ENCODE peak calls at places on chromosome 17, in five cellular contexts. One of them, this sample, is unnamed.

GRCh38 chr17:57868007-57868774 is 18.3 kb upstream of the MRPS23 start:
- DNase-seq in thoracic aorta: peak; percentile 69
- DNase-seq in neural progenitor cell: peak; percentile 84
- DNase-seq in PC-3: peak; percentile 93
- DNase-seq in GM12865: peak; percentile 83
- DNase-seq in this sample: peak; percentile 86

GRCh38 chr17:16250635-16251034 is 33.6 kb downstream of the PIGL start:
- DNase-seq in thoracic aorta: no peak
- DNase-seq in neural progenitor cell: no peak
- DNase-seq in PC-3: no peak
- DNase-seq in GM12865: no peak
- DNase-seq in this sample: no peak

GRCh38 chr17:34997355-34997862 is 17.1 kb downstream of the LIG3 start:
- DNase-seq in thoracic aorta: no peak
- DNase-seq in neural progenitor cell: no peak
- DNase-seq in PC-3: peak; percentile 12
- DNase-seq in GM12865: no peak
- DNase-seq in this sample: no peak

GRCh38 chr17:2084766-2085647 is 30.1 kb downstream of the HIC1 start:
- DNase-seq in thoracic aorta: no peak
- DNase-seq in neural progenitor cell: no peak
- DNase-seq in PC-3: peak; percentile 53
- DNase-seq in GM12865: no peak
- DNase-seq in this sample: no peak

GRCh38 chr17:1967092-1967662 is 58.0 kb downstream of the RTN4RL1 start:
- DNase-seq in thoracic aorta: no peak
- DNase-seq in neural progenitor cell: peak; percentile 25
- DNase-seq in PC-3: no peak
- DNase-seq in GM12865: no peak
- DNase-seq in this sample: no peak

GRCh38 chr17:3983945-3984484 is 19.8 kb upstream of the ATP2A3 start:
- DNase-seq in thoracic aorta: no peak
- DNase-seq in neural progenitor cell: no peak
- DNase-seq in PC-3: no peak
- DNase-seq in GM12865: peak; percentile 38
- DNase-seq in this sample: no peak

GRCh38 chr17:15941781-15942180 is 3.1 kb upstream of the ADORA2B start:
- DNase-seq in thoracic aorta: no peak
- DNase-seq in neural progenitor cell: no peak
- DNase-seq in PC-3: peak; percentile 84
- DNase-seq in GM12865: no peak
- DNase-seq in this sample: no peak

GRCh38 chr17:33057564-33057963 is 65.9 kb downstream of the SPACA3 start:
- DNase-seq in thoracic aorta: no peak
- DNase-seq in neural progenitor cell: no peak
- DNase-seq in PC-3: no peak
- DNase-seq in GM12865: no peak
- DNase-seq in this sample: no peak

GRCh38 chr17:41717408-41718286 is 5.5 kb downstream of the GAST start:
- DNase-seq in thoracic aorta: no peak
- DNase-seq in neural progenitor cell: no peak
- DNase-seq in PC-3: peak; percentile 57
- DNase-seq in GM12865: no peak
- DNase-seq in this sample: no peak

GRCh38 chr17:63358111-63358839 is 87.8 kb downstream of the CYB561 start:
- DNase-seq in thoracic aorta: no peak
- DNase-seq in neural progenitor cell: no peak
- DNase-seq in PC-3: no peak
- DNase-seq in GM12865: no peak
- DNase-seq in this sample: no peak

GRCh38 chr17:55056530-55056929 is 88.0 kb downstream of the STXBP4 start:
- DNase-seq in thoracic aorta: no peak
- DNase-seq in neural progenitor cell: no peak
- DNase-seq in PC-3: peak; percentile 91
- DNase-seq in GM12865: no peak
- DNase-seq in this sample: no peak

GRCh38 chr17:251531-251930 is 70.1 kb upstream of the DOC2B start:
- DNase-seq in thoracic aorta: no peak
- DNase-seq in neural progenitor cell: no peak
- DNase-seq in PC-3: no peak
- DNase-seq in GM12865: no peak
- DNase-seq in this sample: no peak

GRCh38 chr17:58312021-58312630 is 16.5 kb downstream of the TSPOAP1 start:
- DNase-seq in thoracic aorta: no peak
- DNase-seq in neural progenitor cell: no peak
- DNase-seq in PC-3: no peak
- DNase-seq in GM12865: no peak
- DNase-seq in this sample: no peak

GRCh38 chr17:76353004-76353598 is 615 bp downstream of the PRPSAP1 start:
- DNase-seq in thoracic aorta: no peak
- DNase-seq in neural progenitor cell: peak; percentile 63
- DNase-seq in PC-3: no peak
- DNase-seq in GM12865: peak; percentile 18
- DNase-seq in this sample: peak; percentile 67

GRCh38 chr17:29760771-29761682 is 138.3 kb upstream of the CORO6 start:
- DNase-seq in thoracic aorta: peak; percentile 67
- DNase-seq in neural progenitor cell: peak; percentile 85
- DNase-seq in PC-3: peak; percentile 87
- DNase-seq in GM12865: peak; percentile 96
- DNase-seq in this sample: peak; percentile 96

GRCh38 chr17:29757788-29758187 is 135.1 kb upstream of the CORO6 start:
- DNase-seq in thoracic aorta: no peak
- DNase-seq in neural progenitor cell: no peak
- DNase-seq in PC-3: no peak
- DNase-seq in GM12865: peak; percentile 71
- DNase-seq in this sample: no peak

GRCh38 chr17:29758255-29758654 is 135.5 kb upstream of the CORO6 start:
- DNase-seq in thoracic aorta: no peak
- DNase-seq in neural progenitor cell: no peak
- DNase-seq in PC-3: no peak
- DNase-seq in GM12865: peak; percentile 15
- DNase-seq in this sample: no peak

GRCh38 chr17:29763273-29763672 is 140.6 kb upstream of the CORO6 start:
- DNase-seq in thoracic aorta: no peak
- DNase-seq in neural progenitor cell: no peak
- DNase-seq in PC-3: no peak
- DNase-seq in GM12865: no peak
- DNase-seq in this sample: no peak

DNA sequence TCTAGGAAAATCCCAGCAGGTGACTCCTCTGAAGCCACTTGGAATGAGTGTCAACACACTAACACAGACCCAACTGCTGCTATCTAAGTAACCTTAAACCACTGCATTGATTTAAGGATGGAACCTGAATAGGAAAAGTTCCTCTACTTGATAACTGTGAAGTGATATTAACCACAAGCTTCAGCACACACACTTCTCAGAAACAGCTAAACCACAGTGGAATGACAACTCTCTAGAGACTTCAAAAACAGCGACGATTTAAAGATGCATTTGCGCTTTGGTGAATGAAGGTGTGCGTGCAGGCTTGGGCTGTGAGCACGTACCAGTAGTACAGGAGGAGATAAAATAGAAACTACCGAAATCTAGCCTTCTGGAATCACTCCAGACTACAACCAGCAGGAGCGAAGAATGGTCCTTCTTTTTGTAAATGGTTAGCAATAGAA is 137.6 kb upstream of the CORO6 start:
- DNase-seq in thoracic aorta: no peak
- DNase-seq in neural progenitor cell: peak; percentile 40
- DNase-seq in PC-3: peak; percentile 2
- DNase-seq in GM12865: peak; percentile 87
- DNase-seq in this sample: peak; percentile 52
- TF ChIP-seq CTCF in thoracic aorta: no peak
- TF ChIP-seq CTCF in neural progenitor cell: no peak
- TF ChIP-seq CTCF in PC-3: no peak
- TF ChIP-seq CTCF in GM12865: no peak
- TF ChIP-seq CTCF in this sample: no peak

DNA sequence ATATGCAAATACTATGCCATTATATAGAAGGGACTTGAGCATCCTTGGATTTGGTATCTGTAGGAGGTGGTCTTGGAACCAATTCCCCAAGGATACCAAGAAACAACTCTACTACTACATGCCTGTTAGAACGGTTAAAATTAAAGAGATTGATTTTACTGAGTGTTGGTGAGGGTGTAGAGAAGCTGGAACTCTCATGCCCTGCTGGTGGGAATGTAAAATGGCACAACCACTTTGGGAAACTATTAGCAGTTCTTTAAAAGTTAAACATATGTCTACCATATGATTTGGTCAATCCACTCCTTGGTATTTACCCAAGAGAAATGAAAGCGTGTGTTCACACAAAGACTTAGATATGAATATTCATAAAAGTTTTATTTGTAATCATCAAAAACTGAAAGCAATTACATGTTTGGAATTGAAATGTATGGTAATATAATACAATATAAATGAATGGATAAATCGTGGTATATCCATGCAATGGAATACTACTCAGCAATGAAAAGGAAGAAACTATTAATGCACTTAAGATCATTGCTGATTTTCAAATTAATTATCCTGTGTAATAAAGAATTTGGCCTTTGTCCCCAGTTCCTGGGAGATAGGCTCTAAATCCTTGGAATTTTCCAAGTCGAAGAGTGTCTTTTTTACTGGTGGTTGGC is 7.8 kb downstream of the MFSD6L start:
- DNase-seq in thoracic aorta: no peak
- DNase-seq in neural progenitor cell: no peak
- DNase-seq in PC-3: no peak
- DNase-seq in GM12865: no peak
- DNase-seq in this sample: no peak
- TF ChIP-seq CTCF in thoracic aorta: no peak
- TF ChIP-seq CTCF in neural progenitor cell: peak; percentile 35
- TF ChIP-seq CTCF in PC-3: peak; percentile 37
- TF ChIP-seq CTCF in GM12865: no peak
- TF ChIP-seq CTCF in this sample: no peak

GRCh38 chr17:81129289-81129688 is 36.0 kb upstream of the PVALEF start:
- DNase-seq in thoracic aorta: no peak
- DNase-seq in neural progenitor cell: peak; percentile 50
- DNase-seq in PC-3: no peak
- DNase-seq in GM12865: no peak
- DNase-seq in this sample: no peak
- TF ChIP-seq CTCF in thoracic aorta: no peak
- TF ChIP-seq CTCF in neural progenitor cell: peak; percentile 45
- TF ChIP-seq CTCF in PC-3: peak; percentile 35
- TF ChIP-seq CTCF in GM12865: no peak
- TF ChIP-seq CTCF in this sample: no peak

DNA sequence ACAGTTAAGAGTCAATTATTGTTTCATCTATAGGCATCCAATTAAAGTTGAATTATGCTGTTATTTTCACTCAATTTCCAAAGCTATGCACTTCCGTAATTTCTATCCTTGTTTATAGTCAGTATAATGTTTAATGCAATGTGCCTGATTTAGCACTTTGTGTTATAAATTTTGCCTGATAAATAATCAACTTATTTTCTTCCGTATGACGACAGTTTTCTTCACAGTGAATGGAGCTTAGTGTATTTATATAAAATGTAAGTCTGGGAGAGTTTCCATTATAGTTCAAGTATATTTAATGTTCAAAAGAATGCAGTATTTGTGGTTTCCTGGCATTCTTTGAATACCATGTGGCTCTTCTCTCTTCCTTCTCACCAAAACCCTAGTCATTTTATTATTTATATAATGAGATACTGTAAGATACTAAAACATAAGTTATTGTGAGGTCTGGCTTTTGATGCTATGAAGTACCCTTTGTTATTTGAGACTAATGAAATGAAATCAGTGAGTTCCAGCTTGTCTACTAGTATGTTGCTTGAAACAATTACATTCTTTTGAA is 240.6 kb downstream of the PRKCA start:
- DNase-seq in thoracic aorta: no peak
- DNase-seq in neural progenitor cell: no peak
- DNase-seq in PC-3: peak; percentile 85
- DNase-seq in GM12865: no peak
- DNase-seq in this sample: no peak
- TF ChIP-seq CTCF in thoracic aorta: no peak
- TF ChIP-seq CTCF in neural progenitor cell: no peak
- TF ChIP-seq CTCF in PC-3: no peak
- TF ChIP-seq CTCF in GM12865: no peak
- TF ChIP-seq CTCF in this sample: no peak

GRCh38 chr17:51850206-51850605 is 308.3 kb downstream of the CA10 start:
- DNase-seq in thoracic aorta: no peak
- DNase-seq in neural progenitor cell: peak; percentile 45
- DNase-seq in PC-3: peak; percentile 50
- DNase-seq in GM12865: peak; percentile 1
- DNase-seq in this sample: no peak
- TF ChIP-seq CTCF in thoracic aorta: no peak
- TF ChIP-seq CTCF in neural progenitor cell: peak; percentile 47
- TF ChIP-seq CTCF in PC-3: peak; percentile 66
- TF ChIP-seq CTCF in GM12865: no peak
- TF ChIP-seq CTCF in this sample: no peak

GRCh38 chr17:50561796-50562195 is 1.3 kb downstream of the CACNA1G start:
- DNase-seq in thoracic aorta: no peak
- DNase-seq in neural progenitor cell: no peak
- DNase-seq in PC-3: no peak
- DNase-seq in GM12865: no peak
- DNase-seq in this sample: no peak

GRCh38 chr17:50564916-50565315 is 4.4 kb downstream of the CACNA1G start:
- DNase-seq in thoracic aorta: peak; percentile 61
- DNase-seq in neural progenitor cell: no peak
- DNase-seq in PC-3: no peak
- DNase-seq in GM12865: no peak
- DNase-seq in this sample: no peak

GRCh38 chr17:50560931-50561750 is 626 bp downstream of the CACNA1G start:
- DNase-seq in thoracic aorta: no peak
- DNase-seq in neural progenitor cell: peak; percentile 66
- DNase-seq in PC-3: no peak
- DNase-seq in GM12865: no peak
- DNase-seq in this sample: peak; percentile 73

GRCh38 chr17:50562266-50563094 is 2.0 kb downstream of the CACNA1G start:
- DNase-seq in thoracic aorta: no peak
- DNase-seq in neural progenitor cell: no peak
- DNase-seq in PC-3: no peak
- DNase-seq in GM12865: no peak
- DNase-seq in this sample: no peak

DNA sequence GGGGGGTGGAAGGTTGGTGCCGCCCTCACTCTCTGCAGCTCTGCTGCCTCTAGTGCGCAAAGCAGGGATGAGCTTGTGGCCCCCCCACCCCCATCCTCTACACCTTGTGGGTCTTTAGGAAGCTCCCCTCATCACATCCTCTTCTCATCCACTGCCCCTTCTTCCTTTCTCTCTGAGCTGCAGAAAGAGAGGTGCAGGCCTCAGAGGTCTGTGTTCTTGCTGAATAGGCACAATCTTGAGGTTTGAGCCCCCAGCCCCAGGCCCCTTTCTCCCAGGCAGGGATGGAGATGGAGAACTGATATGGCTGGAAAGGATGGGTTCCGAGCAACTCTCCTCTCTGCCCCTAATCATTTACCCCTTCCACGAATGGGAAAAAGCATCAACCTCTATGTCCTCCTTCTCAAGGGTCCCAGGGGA is 2.6 kb downstream of the CACNA1G start:
- DNase-seq in thoracic aorta: no peak
- DNase-seq in neural progenitor cell: no peak
- DNase-seq in PC-3: no peak
- DNase-seq in GM12865: no peak
- DNase-seq in this sample: no peak
- TF ChIP-seq CTCF in thoracic aorta: no peak
- TF ChIP-seq CTCF in neural progenitor cell: peak; percentile 13
- TF ChIP-seq CTCF in PC-3: no peak
- TF ChIP-seq CTCF in GM12865: no peak
- TF ChIP-seq CTCF in this sample: no peak

This sample was measured in GM20000.